ENCODE peak calls at places on chromosome 2, in five cellular contexts. T is T-helper 17 cell; X is WTC11; N is anterior cingulate cortex; U is stimulated activated CD4-positive, alpha-beta T cell treated with anti-CD3 and anti-CD28 coated beads, Interleukin-12 subunit alpha, Interleukin-12 subunit beta, amount 100 ng/mL, for 4 hours. J is an unnamed sample.

GRCh38 chr2:128091691-128092050 is 671 bp downstream of the UGGT1 start:
- DNase-seq in U (no peak), T (no peak), N (no peak), X (no peak), J (peak)

GRCh38 chr2:142445023-142445422 is 314.2 kb upstream of the LRP1B start:
- DNase-seq in U (no peak), N (no peak), X (no peak), T (no peak), J (no peak)

GRCh38 chr2:182980115-182980514 is 58.1 kb downstream of the NCKAP1 start:
- DNase-seq in T (no peak), X (no peak), U (no peak), N (no peak), J (peak)

GRCh38 chr2:107728586-107728985 is 98.1 kb upstream of the RGPD4 start:
- DNase-seq in X (no peak), T (no peak), U (no peak), N (no peak), J (no peak)

GRCh38 chr2:96095116-96095636 is 21.2 kb downstream of the ADRA2B start:
- DNase-seq in U (no peak), T (no peak), X (no peak), N (no peak), J (no peak)

GRCh38 chr2:43073373-43073772 is 153.0 kb downstream of the ZFP36L2 start:
- DNase-seq in T (no peak), X (no peak), N (no peak), U (no peak), J (no peak)

GRCh38 chr2:83081835-83082522 is 1377.1 kb downstream of the SUCLG1 start:
- DNase-seq in N (no peak), U (no peak), X (no peak), T (no peak), J (no peak)

GRCh38 chr2:61117534-61117933 is 44.5 kb upstream of the C2orf74 start:
- DNase-seq in T (no peak), N (no peak), X (no peak), U (no peak), J (no peak)

GRCh38 chr2:101854877-101855276 is 136.9 kb upstream of the IL1R2 start:
- DNase-seq in X (no peak), U (no peak), N (no peak), T (no peak), J (no peak)

GRCh38 chr2:48941908-48942307 is 186.4 kb upstream of the LHCGR start:
- DNase-seq in X (no peak), U (no peak), T (no peak), N (no peak), J (no peak)

GRCh38 chr2:80830891-80831290 is 526.3 kb upstream of the LRRTM1 start:
- DNase-seq in X (no peak), U (no peak), T (no peak), N (no peak), J (peak)

GRCh38 chr2:23239374-23239773 is 145.6 kb upstream of the KLHL29 start:
- DNase-seq in T (no peak), X (no peak), U (no peak), N (no peak), J (no peak)

GRCh38 chr2:74238879-74239278 is 40.5 kb downstream of the MTHFD2 start:
- DNase-seq in U (no peak), X (no peak), N (no peak), T (no peak), J (no peak)

GRCh38 chr2:23351388-23352141 is 33.4 kb upstream of the KLHL29 start:
- DNase-seq in U (peak), X (peak), N (peak), T (no peak), J (peak)

GRCh38 chr2:12070153-12070552 is 323.7 kb downstream of the LPIN1 start:
- DNase-seq in X (no peak), U (no peak), N (no peak), T (no peak), J (no peak)

GRCh38 chr2:137207030-137207429 is 441.7 kb downstream of the THSD7B start:
- DNase-seq in N (no peak), T (no peak), U (no peak), X (no peak), J (no peak)

GRCh38 chr2:38159171-38159570 is 83.2 kb upstream of the CYP1B1 start:
- DNase-seq in T (no peak), N (no peak), U (no peak), X (no peak), J (no peak)

GRCh38 chr2:70947556-70948184 is 12.0 kb downstream of the ATP6V1B1 start:
- DNase-seq in X (no peak), U (no peak), N (no peak), T (no peak), J (no peak)

GRCh38 chr2:220181158-220181557 is 553.7 kb downstream of the SLC4A3 start:
- DNase-seq in T (no peak), X (no peak), N (no peak), U (no peak), J (no peak)

GRCh38 chr2:18623782-18624181 is 34.4 kb upstream of the NT5C1B start:
- DNase-seq in X (no peak), N (no peak), U (no peak), T (no peak), J (no peak)

GRCh38 chr2:234497592-234498023 is 727 bp upstream of the ARL4C start:
- DNase-seq in N (no peak), U (no peak), T (no peak), X (no peak), J (no peak)

GRCh38 chr2:8315766-8316165 is 366.1 kb upstream of the ID2 start:
- DNase-seq in N (no peak), X (peak), U (no peak), T (no peak), J (no peak)

GRCh38 chr2:231394201-231395141 is 1.0 kb upstream of the B3GNT7 start:
- DNase-seq in T (no peak), X (peak), U (no peak), N (no peak), J (peak)

GRCh38 chr2:127067620-127068350 is 39.2 kb downstream of the BIN1 start:
- DNase-seq in N (peak), T (peak), U (peak), X (peak), J (peak)

GRCh38 chr2:30984141-30984540 is 154.1 kb downstream of the GALNT14 start:
- DNase-seq in N (no peak), U (no peak), X (no peak), T (no peak), J (no peak)

GRCh38 chr2:177393381-177393780 is 808 bp downstream of the AGPS start:
- DNase-seq in T (no peak), N (no peak), X (no peak), U (no peak), J (no peak)

GRCh38 chr2:148447877-148448276 is 196.7 kb upstream of the EPC2 start:
- DNase-seq in U (no peak), X (no peak), N (no peak), T (no peak), J (no peak)

GRCh38 chr2:88187038-88187676 is 17.0 kb downstream of the THNSL2 start:
- DNase-seq in T (no peak), X (peak), N (peak), U (peak), J (peak)

GRCh38 chr2:109487237-109487869 is 126.4 kb downstream of the SEPTIN10 start:
- DNase-seq in N (no peak), T (no peak), X (no peak), U (no peak), J (no peak)

GRCh38 chr2:195664528-195664927 is 7.5 kb downstream of the SLC39A10 start:
- DNase-seq in N (no peak), T (no peak), U (no peak), X (no peak), J (no peak)

GRCh38 chr2:180099308-180099707 is 92.2 kb upstream of the CWC22 start:
- DNase-seq in T (no peak), N (no peak), X (no peak), U (no peak), J (no peak)

GRCh38 chr2:124296470-124296869 is 271.4 kb downstream of the CNTNAP5 start:
- DNase-seq in N (no peak), T (no peak), U (no peak), X (no peak), J (no peak)

J was measured in OCI-LY7.